ENCODE peak calls at places on chromosomes 13 and 19, in seven cellular contexts. E, N, S, B, K, H and U are unnamed samples.

GRCh38 chr19:54439174-54439851 is 9.7 kb upstream of the LENG8 start:
- DNase-seq in E (peak), N (no peak), S (no peak), B (peak), K (no peak), H (peak), U (peak)

GRCh38 chr13:33263976-33264619 is 21.5 kb downstream of the STARD13 start:
- DNase-seq in E (no peak), N (no peak), S (no peak), B (no peak), K (no peak), H (no peak), U (no peak)

GRCh38 chr19:55649579-55650557 is 1.9 kb downstream of the CCDC106 start:
- DNase-seq in E (no peak), N (no peak), S (no peak), B (no peak), K (no peak), H (no peak), U (no peak)

GRCh38 chr13:62879071-62879470 is 1463.4 kb upstream of the PCDH20 start:
- DNase-seq in E (peak), N (peak), S (no peak), B (no peak), K (no peak), H (no peak), U (no peak)

GRCh38 chr13:72403396-72404010 is 323.9 kb downstream of the MZT1 start:
- DNase-seq in E (no peak), N (no peak), S (no peak), B (no peak), K (no peak), H (no peak), U (no peak)

GRCh38 chr19:17871878-17872250 is at the start of gene SLC5A5:
- DNase-seq in E (no peak), N (no peak), S (no peak), B (no peak), K (no peak), H (no peak), U (peak)

GRCh38 chr13:44336934-44337333 is 36.7 kb upstream of the SERP2 start:
- DNase-seq in E (no peak), N (no peak), S (no peak), B (no peak), K (no peak), H (peak), U (no peak)

GRCh38 chr19:15280915-15281683 is 48.9 kb upstream of the EPHX3 start:
- DNase-seq in E (peak), N (peak), S (peak), B (peak), K (no peak), H (peak), U (no peak)

GRCh38 chr19:48990400-48990799 is 2.7 kb downstream of the GYS1 start:
- DNase-seq in E (no peak), N (no peak), S (no peak), B (no peak), K (no peak), H (peak), U (no peak)

GRCh38 chr13:84658881-84659661 is 776.8 kb upstream of the SLITRK1 start:
- DNase-seq in E (no peak), N (peak), S (no peak), B (no peak), K (no peak), H (no peak), U (no peak)

GRCh38 chr19:13864513-13865242 is 12.3 kb upstream of the NANOS3 start:
- DNase-seq in E (no peak), N (no peak), S (no peak), B (no peak), K (no peak), H (no peak), U (no peak)

GRCh38 chr13:99642006-99642405 is 140.7 kb downstream of the TM9SF2 start:
- DNase-seq in E (no peak), N (no peak), S (no peak), B (no peak), K (no peak), H (no peak), U (no peak)

GRCh38 chr13:113448885-113449692 is 4.2 kb downstream of the ADPRHL1 start:
- DNase-seq in E (no peak), N (no peak), S (no peak), B (no peak), K (no peak), H (peak), U (no peak)

GRCh38 chr13:110811751-110812110 is 98.2 kb downstream of the ING1 start:
- DNase-seq in E (no peak), N (no peak), S (no peak), B (no peak), K (no peak), H (no peak), U (no peak)

GRCh38 chr13:110813646-110814624 is 100.4 kb downstream of the ING1 start:
- DNase-seq in E (no peak), N (no peak), S (no peak), B (no peak), K (no peak), H (peak), U (no peak)

GRCh38 chr13:110812869-110813645 is 99.6 kb downstream of the ING1 start:
- DNase-seq in E (no peak), N (no peak), S (no peak), B (no peak), K (no peak), H (no peak), U (no peak)

GRCh38 chr13:110811008-110811720 is 97.7 kb downstream of the ING1 start:
- DNase-seq in E (no peak), N (no peak), S (no peak), B (no peak), K (no peak), H (no peak), U (no peak)

GRCh38 chr13:110812111-110812868 is 98.8 kb downstream of the ING1 start:
- DNase-seq in E (no peak), N (no peak), S (no peak), B (peak), K (no peak), H (peak), U (peak)
- H3K4ac ChIP-seq in E (no peak), N (no peak), S (no peak), B (no peak), K (no peak), H (no peak), U (no peak)

DNA sequence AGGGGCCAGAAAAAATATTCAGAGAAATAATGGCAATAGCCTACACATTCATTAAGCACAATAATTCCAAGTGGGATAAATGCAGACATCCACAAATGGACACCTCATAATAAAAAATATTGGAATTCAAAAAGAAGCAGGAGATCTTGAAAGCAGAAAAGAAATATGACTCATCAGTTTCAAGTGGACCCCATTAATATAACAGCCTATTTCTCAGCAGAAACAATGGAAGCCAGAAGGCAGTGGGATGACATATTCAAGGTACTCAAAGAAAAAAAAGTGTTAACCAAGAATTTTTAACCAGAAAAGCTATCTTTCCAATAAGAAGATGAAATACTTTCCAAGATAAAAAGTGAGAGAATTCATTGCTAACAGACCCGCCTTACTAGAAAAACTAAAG is 48.4 kb upstream of the CYP2A13 start:
- DNase-seq in E (no peak), N (no peak), S (no peak), B (no peak), K (no peak), H (no peak), U (no peak)
- H4K8ac ChIP-seq in E (no peak), N (no peak), S (no peak), B (no peak), K (no peak), H (no peak), U (no peak)

GRCh38 chr19:30319876-30320275 is 52.3 kb upstream of the ZNF536 start:
- DNase-seq in E (no peak), N (no peak), S (no peak), B (no peak), K (no peak), H (no peak), U (no peak)
- H3K4ac ChIP-seq in E (no peak), N (no peak), S (no peak), B (no peak), K (no peak), H (no peak), U (no peak)

DNA sequence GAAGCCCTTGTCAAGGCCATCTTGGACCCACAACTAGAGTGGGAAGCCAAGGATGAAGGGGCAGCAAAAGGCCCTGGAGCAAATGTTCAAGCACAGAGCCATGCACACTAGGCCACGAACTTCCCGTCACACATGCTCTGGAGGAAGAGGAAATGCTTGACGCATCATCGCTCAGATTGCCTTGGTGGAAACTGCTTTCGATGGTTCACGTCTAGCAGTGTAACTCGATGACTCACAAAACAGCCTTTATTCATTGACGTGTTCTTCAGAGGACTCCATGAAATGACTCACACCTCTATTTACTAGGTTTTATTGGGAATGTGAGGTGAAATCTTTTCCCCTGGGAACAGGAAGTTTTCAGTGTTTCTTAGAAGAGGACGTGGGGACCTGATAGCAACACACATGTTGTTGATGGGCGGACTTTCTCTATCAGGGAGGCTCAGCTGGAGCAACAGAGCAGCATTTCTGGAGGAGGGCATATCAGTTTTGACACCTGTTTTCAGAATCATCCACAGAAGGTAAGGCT is 79.8 kb upstream of the FLT1 start:
- DNase-seq in E (peak), N (peak), S (no peak), B (peak), K (no peak), H (peak), U (no peak)
- H4K8ac ChIP-seq in E (no peak), N (peak), S (no peak), B (no peak), K (no peak), H (no peak), U (no peak)